ENCODE peak calls at places on chromosomes 16 and 17, in ten cellular contexts. S is AG09319; H is NCI-H1436; W is GM12864; A is stimulated activated CD8-positive, alpha-beta memory T cell treated with anti-CD3 and anti-CD28 coated beads, Interleukin-7, amount 100 ng/mL, for 24 hours; P is M059J; T is activated CD4-positive, CD25-positive, alpha-beta regulatory T cell; R is lower leg skin; Z is activated T-helper 1 cell treated with anti-CD3 and anti-CD28 coated beads, Interleukin-2, amount 50 U/mL, for 16 hours; O is ELR. G is an unnamed sample.

GRCh38 chr16:1097800-1098199 is 1.8 kb upstream of the C1QTNF8 start:
- DNase-seq in O (no peak), S (no peak), H (no peak), R (no peak), T (no peak), A (no peak), Z (no peak), W (no peak), P (peak), G (peak)

GRCh38 chr17:61294777-61295176 is 104.9 kb upstream of the TBX2 start:
- DNase-seq in Z (no peak), S (no peak), A (no peak), H (no peak), W (no peak), R (no peak), O (peak), T (no peak), P (peak), G (peak)

GRCh38 chr16:84407588-84408313 is 39.4 kb downstream of the ATP2C2 start:
- DNase-seq in A (no peak), S (no peak), P (no peak), W (no peak), R (no peak), O (no peak), T (no peak), H (no peak), Z (no peak), G (no peak)

GRCh38 chr16:71460246-71460645 is 1.8 kb downstream of the ZNF23 start:
- DNase-seq in O (peak), A (no peak), Z (no peak), W (no peak), T (no peak), P (peak), H (no peak), S (peak), R (no peak), G (no peak)

GRCh38 chr17:82881292-82881823 is 41.5 kb upstream of the ZNF750 start:
- DNase-seq in W (no peak), Z (no peak), P (no peak), R (no peak), A (no peak), T (no peak), H (no peak), O (no peak), S (no peak), G (no peak)

GRCh38 chr17:46984892-46985291 is 5.8 kb upstream of the RPRML start:
- DNase-seq in O (no peak), W (no peak), T (no peak), R (no peak), Z (no peak), A (no peak), H (no peak), S (no peak), P (no peak), G (peak)

GRCh38 chr17:6381052-6381451 is 53.9 kb downstream of the AIPL1 start:
- DNase-seq in O (peak), P (peak), A (no peak), W (no peak), Z (no peak), S (no peak), R (no peak), T (no peak), H (no peak), G (no peak)

GRCh38 chr17:752620-753219 is 656 bp upstream of the GEMIN4 start:
- DNase-seq in T (no peak), W (no peak), P (peak), R (peak), S (no peak), O (peak), Z (peak), A (no peak), H (peak), G (peak)

GRCh38 chr16:57797216-57797525 is 5.1 kb downstream of the KIFC3 start:
- DNase-seq in Z (no peak), H (no peak), P (no peak), S (no peak), W (no peak), T (no peak), A (no peak), R (no peak), O (no peak), G (no peak)